ENCODE peak calls at places on chromosomes 5 and 9, in eight cellular contexts. One of them, this sample, is unnamed.

GRCh38 chr9:3477236-3477834 is 48.5 kb downstream of the RFX3 start:
- DNase-seq in stimulated activated naive B cell treated with anti-CD40 and anti-IgM and Interleukin-4, amounts not matched to agents 10 μg/mL and 1 μg/mL and 100 μg/mL, for 72 hours: no peak
- DNase-seq in AG04450: no peak
- DNase-seq in NCI-H748 treated with DMSO at 0.1 percent for 48 hours: no peak
- DNase-seq in CD4-positive, alpha-beta T cell: no peak
- DNase-seq in H9: no peak
- DNase-seq in HT-29: no peak
- DNase-seq in anterior cingulate cortex: no peak
- DNase-seq in this sample: no peak

GRCh38 chr5:108266235-108266634 is 115.7 kb downstream of the FBXL17 start:
- DNase-seq in HT-29: peak
- DNase-seq in H9: no peak
- DNase-seq in anterior cingulate cortex: no peak
- DNase-seq in AG04450: no peak
- DNase-seq in CD4-positive, alpha-beta T cell: no peak
- DNase-seq in NCI-H748 treated with DMSO at 0.1 percent for 48 hours: no peak
- DNase-seq in stimulated activated naive B cell treated with anti-CD40 and anti-IgM and Interleukin-4, amounts not matched to agents 10 μg/mL and 1 μg/mL and 100 μg/mL, for 72 hours: no peak
- DNase-seq in this sample: no peak

GRCh38 chr9:134326754-134327526 is 685 bp downstream of the RXRA start:
- DNase-seq in CD4-positive, alpha-beta T cell: no peak
- DNase-seq in HT-29: peak
- DNase-seq in NCI-H748 treated with DMSO at 0.1 percent for 48 hours: no peak
- DNase-seq in AG04450: no peak
- DNase-seq in H9: no peak
- DNase-seq in anterior cingulate cortex: no peak
- DNase-seq in stimulated activated naive B cell treated with anti-CD40 and anti-IgM and Interleukin-4, amounts not matched to agents 10 μg/mL and 1 μg/mL and 100 μg/mL, for 72 hours: no peak
- DNase-seq in this sample: no peak

GRCh38 chr5:78927657-78928282 is 57.3 kb downstream of the ARSB start:
- DNase-seq in CD4-positive, alpha-beta T cell: no peak
- DNase-seq in stimulated activated naive B cell treated with anti-CD40 and anti-IgM and Interleukin-4, amounts not matched to agents 10 μg/mL and 1 μg/mL and 100 μg/mL, for 72 hours: no peak
- DNase-seq in anterior cingulate cortex: no peak
- DNase-seq in H9: peak
- DNase-seq in HT-29: no peak
- DNase-seq in AG04450: no peak
- DNase-seq in NCI-H748 treated with DMSO at 0.1 percent for 48 hours: no peak
- DNase-seq in this sample: peak

GRCh38 chr9:31005086-31005665 is 1379.3 kb upstream of the ACO1 start:
- DNase-seq in CD4-positive, alpha-beta T cell: no peak
- DNase-seq in stimulated activated naive B cell treated with anti-CD40 and anti-IgM and Interleukin-4, amounts not matched to agents 10 μg/mL and 1 μg/mL and 100 μg/mL, for 72 hours: no peak
- DNase-seq in NCI-H748 treated with DMSO at 0.1 percent for 48 hours: no peak
- DNase-seq in HT-29: no peak
- DNase-seq in AG04450: no peak
- DNase-seq in H9: no peak
- DNase-seq in anterior cingulate cortex: no peak
- DNase-seq in this sample: no peak

GRCh38 chr9:95778957-95779356 is 96.5 kb upstream of the ERCC6L2 start:
- DNase-seq in CD4-positive, alpha-beta T cell: no peak
- DNase-seq in H9: no peak
- DNase-seq in HT-29: no peak
- DNase-seq in NCI-H748 treated with DMSO at 0.1 percent for 48 hours: no peak
- DNase-seq in anterior cingulate cortex: no peak
- DNase-seq in AG04450: peak
- DNase-seq in stimulated activated naive B cell treated with anti-CD40 and anti-IgM and Interleukin-4, amounts not matched to agents 10 μg/mL and 1 μg/mL and 100 μg/mL, for 72 hours: no peak
- DNase-seq in this sample: no peak

GRCh38 chr5:142845402-142845901 is 75.3 kb downstream of the ARHGAP26 start:
- DNase-seq in anterior cingulate cortex: no peak
- DNase-seq in NCI-H748 treated with DMSO at 0.1 percent for 48 hours: no peak
- DNase-seq in HT-29: peak
- DNase-seq in stimulated activated naive B cell treated with anti-CD40 and anti-IgM and Interleukin-4, amounts not matched to agents 10 μg/mL and 1 μg/mL and 100 μg/mL, for 72 hours: no peak
- DNase-seq in AG04450: no peak
- DNase-seq in H9: no peak
- DNase-seq in CD4-positive, alpha-beta T cell: no peak
- DNase-seq in this sample: no peak

GRCh38 chr9:93268551-93269314 is 84.8 kb downstream of the WNK2 start:
- DNase-seq in anterior cingulate cortex: no peak
- DNase-seq in CD4-positive, alpha-beta T cell: no peak
- DNase-seq in H9: no peak
- DNase-seq in NCI-H748 treated with DMSO at 0.1 percent for 48 hours: peak
- DNase-seq in AG04450: no peak
- DNase-seq in stimulated activated naive B cell treated with anti-CD40 and anti-IgM and Interleukin-4, amounts not matched to agents 10 μg/mL and 1 μg/mL and 100 μg/mL, for 72 hours: peak
- DNase-seq in HT-29: no peak
- DNase-seq in this sample: no peak

GRCh38 chr5:134247411-134247810 is 21.5 kb upstream of the PPP2CA start:
- DNase-seq in H9: no peak
- DNase-seq in CD4-positive, alpha-beta T cell: no peak
- DNase-seq in AG04450: peak
- DNase-seq in stimulated activated naive B cell treated with anti-CD40 and anti-IgM and Interleukin-4, amounts not matched to agents 10 μg/mL and 1 μg/mL and 100 μg/mL, for 72 hours: no peak
- DNase-seq in HT-29: peak
- DNase-seq in anterior cingulate cortex: no peak
- DNase-seq in NCI-H748 treated with DMSO at 0.1 percent for 48 hours: no peak
- DNase-seq in this sample: no peak

GRCh38 chr5:79578876-79579275 is 33.4 kb upstream of the TENT2 start:
- DNase-seq in AG04450: no peak
- DNase-seq in CD4-positive, alpha-beta T cell: no peak
- DNase-seq in stimulated activated naive B cell treated with anti-CD40 and anti-IgM and Interleukin-4, amounts not matched to agents 10 μg/mL and 1 μg/mL and 100 μg/mL, for 72 hours: no peak
- DNase-seq in HT-29: no peak
- DNase-seq in H9: no peak
- DNase-seq in anterior cingulate cortex: no peak
- DNase-seq in NCI-H748 treated with DMSO at 0.1 percent for 48 hours: no peak
- DNase-seq in this sample: no peak

GRCh38 chr9:94785211-94786169 is 59.0 kb downstream of the AOPEP start:
- DNase-seq in CD4-positive, alpha-beta T cell: no peak
- DNase-seq in HT-29: no peak
- DNase-seq in stimulated activated naive B cell treated with anti-CD40 and anti-IgM and Interleukin-4, amounts not matched to agents 10 μg/mL and 1 μg/mL and 100 μg/mL, for 72 hours: no peak
- DNase-seq in H9: no peak
- DNase-seq in NCI-H748 treated with DMSO at 0.1 percent for 48 hours: peak
- DNase-seq in AG04450: no peak
- DNase-seq in anterior cingulate cortex: no peak
- DNase-seq in this sample: no peak

GRCh38 chr5:123807177-123807900 is 295.4 kb downstream of the CSNK1G3 start:
- DNase-seq in AG04450: no peak
- DNase-seq in HT-29: peak
- DNase-seq in CD4-positive, alpha-beta T cell: no peak
- DNase-seq in anterior cingulate cortex: no peak
- DNase-seq in NCI-H748 treated with DMSO at 0.1 percent for 48 hours: peak
- DNase-seq in stimulated activated naive B cell treated with anti-CD40 and anti-IgM and Interleukin-4, amounts not matched to agents 10 μg/mL and 1 μg/mL and 100 μg/mL, for 72 hours: no peak
- DNase-seq in H9: no peak
- DNase-seq in this sample: no peak

GRCh38 chr5:175798626-175799025 is 72.8 kb upstream of the CPLX2 start:
- DNase-seq in anterior cingulate cortex: no peak
- DNase-seq in CD4-positive, alpha-beta T cell: no peak
- DNase-seq in HT-29: no peak
- DNase-seq in stimulated activated naive B cell treated with anti-CD40 and anti-IgM and Interleukin-4, amounts not matched to agents 10 μg/mL and 1 μg/mL and 100 μg/mL, for 72 hours: no peak
- DNase-seq in H9: no peak
- DNase-seq in NCI-H748 treated with DMSO at 0.1 percent for 48 hours: no peak
- DNase-seq in AG04450: no peak
- DNase-seq in this sample: no peak

GRCh38 chr9:127942152-127943010 is 4.7 kb upstream of the DPM2 start:
- DNase-seq in anterior cingulate cortex: no peak
- DNase-seq in CD4-positive, alpha-beta T cell: peak
- DNase-seq in NCI-H748 treated with DMSO at 0.1 percent for 48 hours: peak
- DNase-seq in AG04450: no peak
- DNase-seq in stimulated activated naive B cell treated with anti-CD40 and anti-IgM and Interleukin-4, amounts not matched to agents 10 μg/mL and 1 μg/mL and 100 μg/mL, for 72 hours: no peak
- DNase-seq in HT-29: peak
- DNase-seq in H9: peak
- DNase-seq in this sample: no peak

This sample was measured in smooth muscle cell of the brain vasculature.